ENCODE peak calls at places on chromosomes 3 and 15, in nine cellular contexts. One of them, this sample, is unnamed.

GRCh38 chr15:67542192-67542461 is 376 bp upstream of the MAP2K5 start:
- DNase-seq in CD8-positive, alpha-beta T cell: no peak
- DNase-seq in NCI-H510A: no peak
- DNase-seq in central memory CD8-positive, alpha-beta T cell: no peak
- DNase-seq in iPS-NIHi11: no peak
- DNase-seq in cardiac muscle cell: no peak
- DNase-seq in activated CD4-positive, alpha-beta T cell treated with anti-CD3 and anti-CD28 coated beads, Interleukin-2, amount 50 U/mL, for 1 hour: peak
- DNase-seq in small intestine: peak
- DNase-seq in CD8-positive, alpha-beta memory T cell: no peak
- DNase-seq in this sample: peak

GRCh38 chr15:47839233-47839867 is 122.0 kb downstream of the SEMA6D start:
- DNase-seq in CD8-positive, alpha-beta T cell: no peak
- DNase-seq in NCI-H510A: no peak
- DNase-seq in central memory CD8-positive, alpha-beta T cell: no peak
- DNase-seq in iPS-NIHi11: no peak
- DNase-seq in cardiac muscle cell: no peak
- DNase-seq in activated CD4-positive, alpha-beta T cell treated with anti-CD3 and anti-CD28 coated beads, Interleukin-2, amount 50 U/mL, for 1 hour: no peak
- DNase-seq in small intestine: no peak
- DNase-seq in CD8-positive, alpha-beta memory T cell: no peak
- DNase-seq in this sample: no peak

GRCh38 chr3:107346559-107346958 is 30.7 kb upstream of the CCDC54 start:
- DNase-seq in CD8-positive, alpha-beta T cell: no peak
- DNase-seq in NCI-H510A: no peak
- DNase-seq in central memory CD8-positive, alpha-beta T cell: no peak
- DNase-seq in iPS-NIHi11: no peak
- DNase-seq in cardiac muscle cell: no peak
- DNase-seq in activated CD4-positive, alpha-beta T cell treated with anti-CD3 and anti-CD28 coated beads, Interleukin-2, amount 50 U/mL, for 1 hour: no peak
- DNase-seq in small intestine: no peak
- DNase-seq in CD8-positive, alpha-beta memory T cell: no peak
- DNase-seq in this sample: no peak

GRCh38 chr3:29493109-29493508 is 212.2 kb downstream of the RBMS3 start:
- DNase-seq in CD8-positive, alpha-beta T cell: no peak
- DNase-seq in NCI-H510A: no peak
- DNase-seq in central memory CD8-positive, alpha-beta T cell: no peak
- DNase-seq in iPS-NIHi11: no peak
- DNase-seq in cardiac muscle cell: no peak
- DNase-seq in activated CD4-positive, alpha-beta T cell treated with anti-CD3 and anti-CD28 coated beads, Interleukin-2, amount 50 U/mL, for 1 hour: no peak
- DNase-seq in small intestine: no peak
- DNase-seq in CD8-positive, alpha-beta memory T cell: no peak
- DNase-seq in this sample: no peak

GRCh38 chr15:59814409-59814808 is 125.3 kb upstream of the BNIP2 start:
- DNase-seq in CD8-positive, alpha-beta T cell: peak
- DNase-seq in NCI-H510A: no peak
- DNase-seq in central memory CD8-positive, alpha-beta T cell: no peak
- DNase-seq in iPS-NIHi11: no peak
- DNase-seq in cardiac muscle cell: no peak
- DNase-seq in activated CD4-positive, alpha-beta T cell treated with anti-CD3 and anti-CD28 coated beads, Interleukin-2, amount 50 U/mL, for 1 hour: peak
- DNase-seq in small intestine: no peak
- DNase-seq in CD8-positive, alpha-beta memory T cell: peak
- DNase-seq in this sample: no peak

GRCh38 chr15:71312731-71313460 is 197.6 kb downstream of the THSD4 start:
- DNase-seq in CD8-positive, alpha-beta T cell: no peak
- DNase-seq in NCI-H510A: no peak
- DNase-seq in central memory CD8-positive, alpha-beta T cell: no peak
- DNase-seq in iPS-NIHi11: no peak
- DNase-seq in cardiac muscle cell: no peak
- DNase-seq in activated CD4-positive, alpha-beta T cell treated with anti-CD3 and anti-CD28 coated beads, Interleukin-2, amount 50 U/mL, for 1 hour: no peak
- DNase-seq in small intestine: no peak
- DNase-seq in CD8-positive, alpha-beta memory T cell: no peak
- DNase-seq in this sample: no peak

GRCh38 chr3:59115355-59116136 is 65.7 kb upstream of the CFAP20DC start:
- DNase-seq in CD8-positive, alpha-beta T cell: no peak
- DNase-seq in NCI-H510A: no peak
- DNase-seq in central memory CD8-positive, alpha-beta T cell: no peak
- DNase-seq in iPS-NIHi11: no peak
- DNase-seq in cardiac muscle cell: peak
- DNase-seq in activated CD4-positive, alpha-beta T cell treated with anti-CD3 and anti-CD28 coated beads, Interleukin-2, amount 50 U/mL, for 1 hour: no peak
- DNase-seq in small intestine: no peak
- DNase-seq in CD8-positive, alpha-beta memory T cell: no peak
- DNase-seq in this sample: no peak

GRCh38 chr3:150194957-150195356 is 213.1 kb upstream of the TSC22D2 start:
- DNase-seq in CD8-positive, alpha-beta T cell: no peak
- DNase-seq in NCI-H510A: no peak
- DNase-seq in central memory CD8-positive, alpha-beta T cell: no peak
- DNase-seq in iPS-NIHi11: no peak
- DNase-seq in cardiac muscle cell: no peak
- DNase-seq in activated CD4-positive, alpha-beta T cell treated with anti-CD3 and anti-CD28 coated beads, Interleukin-2, amount 50 U/mL, for 1 hour: no peak
- DNase-seq in small intestine: no peak
- DNase-seq in CD8-positive, alpha-beta memory T cell: no peak
- DNase-seq in this sample: no peak

GRCh38 chr15:78448441-78449219 is 10.6 kb downstream of the IREB2 start:
- DNase-seq in CD8-positive, alpha-beta T cell: no peak
- DNase-seq in NCI-H510A: no peak
- DNase-seq in central memory CD8-positive, alpha-beta T cell: no peak
- DNase-seq in iPS-NIHi11: no peak
- DNase-seq in cardiac muscle cell: no peak
- DNase-seq in activated CD4-positive, alpha-beta T cell treated with anti-CD3 and anti-CD28 coated beads, Interleukin-2, amount 50 U/mL, for 1 hour: no peak
- DNase-seq in small intestine: no peak
- DNase-seq in CD8-positive, alpha-beta memory T cell: no peak
- DNase-seq in this sample: no peak

GRCh38 chr15:65085990-65086679 is 9.6 kb downstream of the KBTBD13 start:
- DNase-seq in CD8-positive, alpha-beta T cell: no peak
- DNase-seq in NCI-H510A: no peak
- DNase-seq in central memory CD8-positive, alpha-beta T cell: no peak
- DNase-seq in iPS-NIHi11: peak
- DNase-seq in cardiac muscle cell: no peak
- DNase-seq in activated CD4-positive, alpha-beta T cell treated with anti-CD3 and anti-CD28 coated beads, Interleukin-2, amount 50 U/mL, for 1 hour: no peak
- DNase-seq in small intestine: peak
- DNase-seq in CD8-positive, alpha-beta memory T cell: no peak
- DNase-seq in this sample: no peak

GRCh38 chr3:48709051-48709461 is 8.0 kb downstream of the IP6K2 start:
- DNase-seq in CD8-positive, alpha-beta T cell: no peak
- DNase-seq in NCI-H510A: no peak
- DNase-seq in central memory CD8-positive, alpha-beta T cell: no peak
- DNase-seq in iPS-NIHi11: no peak
- DNase-seq in cardiac muscle cell: no peak
- DNase-seq in activated CD4-positive, alpha-beta T cell treated with anti-CD3 and anti-CD28 coated beads, Interleukin-2, amount 50 U/mL, for 1 hour: no peak
- DNase-seq in small intestine: no peak
- DNase-seq in CD8-positive, alpha-beta memory T cell: no peak
- DNase-seq in this sample: no peak

GRCh38 chr3:42819351-42819965 is 10.2 kb downstream of the ACKR2 start:
- DNase-seq in CD8-positive, alpha-beta T cell: no peak
- DNase-seq in NCI-H510A: peak
- DNase-seq in central memory CD8-positive, alpha-beta T cell: no peak
- DNase-seq in iPS-NIHi11: peak
- DNase-seq in cardiac muscle cell: no peak
- DNase-seq in activated CD4-positive, alpha-beta T cell treated with anti-CD3 and anti-CD28 coated beads, Interleukin-2, amount 50 U/mL, for 1 hour: no peak
- DNase-seq in small intestine: no peak
- DNase-seq in CD8-positive, alpha-beta memory T cell: no peak
- DNase-seq in this sample: peak

GRCh38 chr3:45224824-45225464 is 1.1 kb downstream of the TMEM158 start:
- DNase-seq in CD8-positive, alpha-beta T cell: peak
- DNase-seq in NCI-H510A: peak
- DNase-seq in central memory CD8-positive, alpha-beta T cell: no peak
- DNase-seq in iPS-NIHi11: peak
- DNase-seq in cardiac muscle cell: peak
- DNase-seq in activated CD4-positive, alpha-beta T cell treated with anti-CD3 and anti-CD28 coated beads, Interleukin-2, amount 50 U/mL, for 1 hour: peak
- DNase-seq in small intestine: peak
- DNase-seq in CD8-positive, alpha-beta memory T cell: no peak
- DNase-seq in this sample: peak

GRCh38 chr3:99928758-99929408 is 111.2 kb downstream of the CMSS1 start:
- DNase-seq in CD8-positive, alpha-beta T cell: no peak
- DNase-seq in NCI-H510A: no peak
- DNase-seq in central memory CD8-positive, alpha-beta T cell: no peak
- DNase-seq in iPS-NIHi11: peak
- DNase-seq in cardiac muscle cell: no peak
- DNase-seq in activated CD4-positive, alpha-beta T cell treated with anti-CD3 and anti-CD28 coated beads, Interleukin-2, amount 50 U/mL, for 1 hour: no peak
- DNase-seq in small intestine: no peak
- DNase-seq in CD8-positive, alpha-beta memory T cell: no peak
- DNase-seq in this sample: no peak

GRCh38 chr3:148971819-148972218 is 19.5 kb upstream of the GYG1 start:
- DNase-seq in CD8-positive, alpha-beta T cell: no peak
- DNase-seq in NCI-H510A: no peak
- DNase-seq in central memory CD8-positive, alpha-beta T cell: no peak
- DNase-seq in iPS-NIHi11: no peak
- DNase-seq in cardiac muscle cell: peak
- DNase-seq in activated CD4-positive, alpha-beta T cell treated with anti-CD3 and anti-CD28 coated beads, Interleukin-2, amount 50 U/mL, for 1 hour: no peak
- DNase-seq in small intestine: no peak
- DNase-seq in CD8-positive, alpha-beta memory T cell: no peak
- DNase-seq in this sample: no peak

GRCh38 chr3:143751643-143752178 is 96.6 kb downstream of the SLC9A9 start:
- DNase-seq in CD8-positive, alpha-beta T cell: peak
- DNase-seq in NCI-H510A: no peak
- DNase-seq in central memory CD8-positive, alpha-beta T cell: no peak
- DNase-seq in iPS-NIHi11: no peak
- DNase-seq in cardiac muscle cell: no peak
- DNase-seq in activated CD4-positive, alpha-beta T cell treated with anti-CD3 and anti-CD28 coated beads, Interleukin-2, amount 50 U/mL, for 1 hour: no peak
- DNase-seq in small intestine: no peak
- DNase-seq in CD8-positive, alpha-beta memory T cell: no peak
- DNase-seq in this sample: no peak

GRCh38 chr15:89767411-89767915 is 8.7 kb upstream of the MESP2 start:
- DNase-seq in CD8-positive, alpha-beta T cell: no peak
- DNase-seq in NCI-H510A: no peak
- DNase-seq in central memory CD8-positive, alpha-beta T cell: no peak
- DNase-seq in iPS-NIHi11: peak
- DNase-seq in cardiac muscle cell: no peak
- DNase-seq in activated CD4-positive, alpha-beta T cell treated with anti-CD3 and anti-CD28 coated beads, Interleukin-2, amount 50 U/mL, for 1 hour: no peak
- DNase-seq in small intestine: no peak
- DNase-seq in CD8-positive, alpha-beta memory T cell: no peak
- DNase-seq in this sample: no peak

GRCh38 chr15:24985224-24985623 is 30.4 kb downstream of the SNRPN start:
- DNase-seq in CD8-positive, alpha-beta T cell: no peak
- DNase-seq in NCI-H510A: no peak
- DNase-seq in central memory CD8-positive, alpha-beta T cell: no peak
- DNase-seq in iPS-NIHi11: no peak
- DNase-seq in cardiac muscle cell: no peak
- DNase-seq in activated CD4-positive, alpha-beta T cell treated with anti-CD3 and anti-CD28 coated beads, Interleukin-2, amount 50 U/mL, for 1 hour: no peak
- DNase-seq in small intestine: no peak
- DNase-seq in CD8-positive, alpha-beta memory T cell: no peak
- DNase-seq in this sample: no peak

This sample was measured in NCI-H526 treated with DMSO at 0.1 percent for 48 hours.